ENCODE peak calls at places on chromosomes 3 and 15, in six cellular contexts. One of them, this sample, is unnamed.

GRCh38 chr15:75822685-75823278 is 20.5 kb upstream of the UBE2Q2 start:
- DNase-seq in psoas muscle: no peak
- DNase-seq in lung: no peak
- DNase-seq in transverse colon: no peak
- DNase-seq in esophagus squamous epithelium: no peak
- DNase-seq in breast epithelium: no peak
- DNase-seq in this sample: no peak

GRCh38 chr3:159751754-159752153 is 236.9 kb upstream of the IL12A start:
- DNase-seq in psoas muscle: no peak
- DNase-seq in lung: no peak
- DNase-seq in transverse colon: no peak
- DNase-seq in esophagus squamous epithelium: no peak
- DNase-seq in breast epithelium: no peak
- DNase-seq in this sample: no peak

GRCh38 chr15:83062768-83063180 is 4.3 kb downstream of the BTBD1 start:
- DNase-seq in psoas muscle: no peak
- DNase-seq in lung: no peak
- DNase-seq in transverse colon: no peak
- DNase-seq in esophagus squamous epithelium: no peak
- DNase-seq in breast epithelium: no peak
- DNase-seq in this sample: no peak

GRCh38 chr3:58009749-58010535 is 1.7 kb downstream of the FLNB start:
- DNase-seq in psoas muscle: no peak
- DNase-seq in lung: peak
- DNase-seq in transverse colon: peak
- DNase-seq in esophagus squamous epithelium: no peak
- DNase-seq in breast epithelium: peak
- DNase-seq in this sample: no peak

GRCh38 chr3:176430244-176430893 is 766.9 kb downstream of the TBL1XR1 start:
- DNase-seq in psoas muscle: no peak
- DNase-seq in lung: no peak
- DNase-seq in transverse colon: no peak
- DNase-seq in esophagus squamous epithelium: no peak
- DNase-seq in breast epithelium: no peak
- DNase-seq in this sample: peak

GRCh38 chr3:15899438-15899837 is 101.7 kb upstream of the ANKRD28 start:
- DNase-seq in psoas muscle: no peak
- DNase-seq in lung: no peak
- DNase-seq in transverse colon: no peak
- DNase-seq in esophagus squamous epithelium: no peak
- DNase-seq in breast epithelium: no peak
- DNase-seq in this sample: peak

GRCh38 chr3:32725721-32726120 is 40.7 kb downstream of the CNOT10 start:
- DNase-seq in psoas muscle: no peak
- DNase-seq in lung: no peak
- DNase-seq in transverse colon: no peak
- DNase-seq in esophagus squamous epithelium: no peak
- DNase-seq in breast epithelium: no peak
- DNase-seq in this sample: no peak

GRCh38 chr15:80090879-80091503 is 31.5 kb downstream of the ZFAND6 start:
- DNase-seq in psoas muscle: no peak
- DNase-seq in lung: no peak
- DNase-seq in transverse colon: no peak
- DNase-seq in esophagus squamous epithelium: no peak
- DNase-seq in breast epithelium: no peak
- DNase-seq in this sample: no peak

GRCh38 chr3:146861262-146861661 is 256.1 kb upstream of the PLSCR5 start:
- DNase-seq in psoas muscle: no peak
- DNase-seq in lung: no peak
- DNase-seq in transverse colon: no peak
- DNase-seq in esophagus squamous epithelium: no peak
- DNase-seq in breast epithelium: no peak
- DNase-seq in this sample: no peak

GRCh38 chr15:51280838-51281237 is 57.6 kb downstream of the CYP19A1 start:
- DNase-seq in psoas muscle: no peak
- DNase-seq in lung: no peak
- DNase-seq in transverse colon: no peak
- DNase-seq in esophagus squamous epithelium: no peak
- DNase-seq in breast epithelium: no peak
- DNase-seq in this sample: no peak

GRCh38 chr3:113055201-113055600 is 64.4 kb downstream of the GTPBP8 start:
- DNase-seq in psoas muscle: no peak
- DNase-seq in lung: no peak
- DNase-seq in transverse colon: no peak
- DNase-seq in esophagus squamous epithelium: no peak
- DNase-seq in breast epithelium: no peak
- DNase-seq in this sample: no peak

GRCh38 chr3:88235102-88235501 is 85.3 kb downstream of the C3orf38 start:
- DNase-seq in psoas muscle: no peak
- DNase-seq in lung: no peak
- DNase-seq in transverse colon: no peak
- DNase-seq in esophagus squamous epithelium: no peak
- DNase-seq in breast epithelium: no peak
- DNase-seq in this sample: no peak

GRCh38 chr15:88658972-88659931 is 20.4 kb downstream of the ISG20 start:
- DNase-seq in psoas muscle: no peak
- DNase-seq in lung: peak
- DNase-seq in transverse colon: no peak
- DNase-seq in esophagus squamous epithelium: no peak
- DNase-seq in breast epithelium: peak
- DNase-seq in this sample: no peak

GRCh38 chr3:52752045-52752660 is 18.6 kb downstream of the NEK4 start:
- DNase-seq in psoas muscle: no peak
- DNase-seq in lung: no peak
- DNase-seq in transverse colon: no peak
- DNase-seq in esophagus squamous epithelium: no peak
- DNase-seq in breast epithelium: no peak
- DNase-seq in this sample: no peak

GRCh38 chr3:187741403-187742350 is 3.6 kb downstream of the BCL6 start:
- DNase-seq in psoas muscle: peak
- DNase-seq in lung: peak
- DNase-seq in transverse colon: peak
- DNase-seq in esophagus squamous epithelium: no peak
- DNase-seq in breast epithelium: peak
- DNase-seq in this sample: peak

GRCh38 chr3:189981668-189982067 is 139.0 kb downstream of the P3H2 start:
- DNase-seq in psoas muscle: no peak
- DNase-seq in lung: no peak
- DNase-seq in transverse colon: no peak
- DNase-seq in esophagus squamous epithelium: no peak
- DNase-seq in breast epithelium: no peak
- DNase-seq in this sample: no peak

GRCh38 chr3:13325092-13325491 is 95.0 kb downstream of the NUP210 start:
- DNase-seq in psoas muscle: no peak
- DNase-seq in lung: no peak
- DNase-seq in transverse colon: peak
- DNase-seq in esophagus squamous epithelium: no peak
- DNase-seq in breast epithelium: no peak
- DNase-seq in this sample: no peak

GRCh38 chr3:140850210-140850955 is 91.3 kb upstream of the SLC25A36 start:
- DNase-seq in psoas muscle: no peak
- DNase-seq in lung: no peak
- DNase-seq in transverse colon: no peak
- DNase-seq in esophagus squamous epithelium: no peak
- DNase-seq in breast epithelium: no peak
- DNase-seq in this sample: no peak

GRCh38 chr15:101470548-101471239 is 18.8 kb downstream of the PCSK6 start:
- DNase-seq in psoas muscle: no peak
- DNase-seq in lung: no peak
- DNase-seq in transverse colon: no peak
- DNase-seq in esophagus squamous epithelium: no peak
- DNase-seq in breast epithelium: no peak
- DNase-seq in this sample: no peak

GRCh38 chr15:92097473-92098178 is 244.1 kb downstream of the SLCO3A1 start:
- DNase-seq in psoas muscle: no peak
- DNase-seq in lung: no peak
- DNase-seq in transverse colon: peak
- DNase-seq in esophagus squamous epithelium: no peak
- DNase-seq in breast epithelium: no peak
- DNase-seq in this sample: peak

GRCh38 chr3:124557433-124558232 is 172.6 kb upstream of the UMPS start:
- DNase-seq in psoas muscle: no peak
- DNase-seq in lung: no peak
- DNase-seq in transverse colon: peak
- DNase-seq in esophagus squamous epithelium: no peak
- DNase-seq in breast epithelium: no peak
- DNase-seq in this sample: no peak

GRCh38 chr3:116029286-116029685 is 406.0 kb downstream of the GAP43 start:
- DNase-seq in psoas muscle: no peak
- DNase-seq in lung: no peak
- DNase-seq in transverse colon: no peak
- DNase-seq in esophagus squamous epithelium: no peak
- DNase-seq in breast epithelium: no peak
- DNase-seq in this sample: no peak

GRCh38 chr15:25180606-25181289 is 226.0 kb downstream of the SNRPN start:
- DNase-seq in psoas muscle: peak
- DNase-seq in lung: no peak
- DNase-seq in transverse colon: peak
- DNase-seq in esophagus squamous epithelium: no peak
- DNase-seq in breast epithelium: peak
- DNase-seq in this sample: no peak

GRCh38 chr3:193508108-193508507 is 46.6 kb downstream of the ATP13A4 start:
- DNase-seq in psoas muscle: no peak
- DNase-seq in lung: no peak
- DNase-seq in transverse colon: no peak
- DNase-seq in esophagus squamous epithelium: no peak
- DNase-seq in breast epithelium: no peak
- DNase-seq in this sample: no peak

DNA sequence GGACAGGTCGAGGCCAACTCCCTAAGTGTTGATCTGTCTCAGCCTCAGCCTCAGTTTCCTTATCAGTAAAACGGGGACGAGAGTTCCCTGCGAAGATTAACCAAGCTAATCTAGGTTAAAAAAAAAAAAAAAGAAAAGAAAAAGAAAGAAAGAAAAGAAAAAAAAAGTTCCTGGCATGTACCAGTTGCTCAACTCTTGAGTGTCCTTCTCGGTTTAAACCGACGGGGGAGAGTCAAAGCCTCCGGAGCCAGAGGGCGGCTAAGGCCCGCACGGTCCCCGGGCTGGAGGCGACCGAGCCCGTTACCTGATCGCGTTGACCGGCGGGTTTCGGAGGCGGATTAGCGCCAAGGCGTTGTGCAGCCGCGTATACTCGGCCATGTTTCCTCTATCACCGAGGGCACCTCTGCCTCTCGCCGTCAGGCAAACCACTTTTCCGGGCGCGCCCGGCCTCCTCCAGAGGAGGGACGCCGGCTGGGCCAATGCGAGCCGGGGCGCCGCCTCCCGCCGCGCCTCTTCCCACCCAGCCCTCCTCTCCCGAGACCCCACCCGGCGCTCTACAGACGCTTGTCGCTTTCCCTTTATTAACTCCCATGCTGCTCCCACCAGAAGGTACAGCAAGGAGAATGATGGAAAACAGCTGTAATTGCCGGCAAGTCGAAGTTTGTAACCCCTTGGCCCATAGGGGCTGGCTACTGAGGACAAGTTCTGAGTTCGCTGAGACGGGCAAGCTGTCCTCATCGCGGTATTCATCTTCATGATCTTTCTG is at the start of gene EHHADH:
- DNase-seq in psoas muscle: peak
- DNase-seq in lung: peak
- DNase-seq in transverse colon: peak
- DNase-seq in esophagus squamous epithelium: no peak
- DNase-seq in breast epithelium: peak
- DNase-seq in this sample: no peak
- H3K4me3 ChIP-seq in psoas muscle: peak
- H3K4me3 ChIP-seq in lung: peak
- H3K4me3 ChIP-seq in transverse colon: peak
- H3K4me3 ChIP-seq in esophagus squamous epithelium: peak
- H3K4me3 ChIP-seq in breast epithelium: peak
- H3K4me3 ChIP-seq in this sample: no peak

DNA sequence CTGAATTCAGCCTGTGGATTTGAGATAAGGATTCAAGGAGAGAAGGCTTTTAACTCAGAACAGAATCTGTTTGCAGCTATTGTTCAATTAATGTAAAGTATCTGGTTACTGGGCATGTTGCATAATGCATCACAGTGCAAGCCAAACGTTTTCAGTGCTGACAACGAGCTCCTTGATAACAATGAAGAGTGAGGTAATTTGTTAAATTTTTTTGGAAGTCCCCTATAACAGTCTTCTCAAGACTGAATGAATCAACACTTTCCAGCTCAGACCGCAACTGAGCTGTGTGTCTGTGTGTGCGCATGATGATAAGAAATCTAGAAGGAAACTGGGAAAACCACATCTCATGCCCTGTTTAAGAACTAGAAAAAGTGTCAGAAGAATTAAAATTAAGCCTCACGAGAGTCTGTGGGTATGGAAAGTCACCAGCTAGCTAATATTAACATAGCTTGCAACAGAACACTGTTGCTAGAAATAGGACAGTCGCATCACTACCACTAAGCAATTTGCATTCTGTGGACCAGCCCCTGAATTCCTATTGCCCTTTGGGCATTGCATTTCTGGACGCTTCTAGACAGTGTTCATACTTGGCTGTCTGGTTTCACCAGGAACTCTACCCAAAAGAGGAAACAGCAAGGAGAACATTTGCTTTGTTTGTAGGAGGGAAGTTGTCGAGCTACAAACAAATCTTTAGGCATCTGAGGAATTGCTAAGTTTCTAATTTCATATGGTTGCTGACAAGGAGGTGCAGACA is 43.7 kb upstream of the ATP2C1 start:
- DNase-seq in psoas muscle: no peak
- DNase-seq in lung: no peak
- DNase-seq in transverse colon: no peak
- DNase-seq in esophagus squamous epithelium: no peak
- DNase-seq in breast epithelium: no peak
- DNase-seq in this sample: peak
- H3K4me3 ChIP-seq in psoas muscle: peak
- H3K4me3 ChIP-seq in lung: no peak
- H3K4me3 ChIP-seq in transverse colon: no peak
- H3K4me3 ChIP-seq in esophagus squamous epithelium: peak
- H3K4me3 ChIP-seq in breast epithelium: peak
- H3K4me3 ChIP-seq in this sample: peak

GRCh38 chr3:28345690-28346089 is 2.8 kb upstream of the ZCWPW2 start:
- DNase-seq in psoas muscle: no peak
- DNase-seq in lung: no peak
- DNase-seq in transverse colon: no peak
- DNase-seq in esophagus squamous epithelium: no peak
- DNase-seq in breast epithelium: no peak
- DNase-seq in this sample: no peak
- H3K4me3 ChIP-seq in psoas muscle: no peak
- H3K4me3 ChIP-seq in lung: no peak
- H3K4me3 ChIP-seq in transverse colon: no peak
- H3K4me3 ChIP-seq in esophagus squamous epithelium: no peak
- H3K4me3 ChIP-seq in breast epithelium: peak
- H3K4me3 ChIP-seq in this sample: no peak

GRCh38 chr15:34755419-34755773 is 598 bp upstream of the GJD2 start:
- DNase-seq in psoas muscle: no peak
- DNase-seq in lung: no peak
- DNase-seq in transverse colon: no peak
- DNase-seq in esophagus squamous epithelium: no peak
- DNase-seq in breast epithelium: no peak
- DNase-seq in this sample: no peak
- H3K4me3 ChIP-seq in psoas muscle: no peak
- H3K4me3 ChIP-seq in lung: no peak
- H3K4me3 ChIP-seq in transverse colon: no peak
- H3K4me3 ChIP-seq in esophagus squamous epithelium: no peak
- H3K4me3 ChIP-seq in breast epithelium: peak
- H3K4me3 ChIP-seq in this sample: no peak

GRCh38 chr3:186360779-186361178 is 1.3 kb downstream of the DGKG start:
- DNase-seq in psoas muscle: no peak
- DNase-seq in lung: no peak
- DNase-seq in transverse colon: no peak
- DNase-seq in esophagus squamous epithelium: no peak
- DNase-seq in breast epithelium: no peak
- DNase-seq in this sample: no peak
- H3K4me3 ChIP-seq in psoas muscle: peak
- H3K4me3 ChIP-seq in lung: no peak
- H3K4me3 ChIP-seq in transverse colon: peak
- H3K4me3 ChIP-seq in esophagus squamous epithelium: peak
- H3K4me3 ChIP-seq in breast epithelium: peak
- H3K4me3 ChIP-seq in this sample: no peak

This sample was measured in Jurkat, Clone E6-1.